ENCODE peak calls at places on chromosomes 1 and 21, in seven cellular contexts. One of them, this sample, is unnamed. For H3K9me3, the result is how much of the 10 kb centered on the place peaks cover.

GRCh38 chr1:67834246-67834877 is 1.1 kb upstream of the GNG12 start:
- DNase-seq in OCI-LY7: no peak
- DNase-seq in lower lobe of right lung: no peak
- DNase-seq in K562: no peak
- DNase-seq in mammary epithelial cell: peak
- DNase-seq in adrenal gland: no peak
- DNase-seq in upper lobe of right lung: no peak
- DNase-seq in this sample: no peak

GRCh38 chr1:97353094-97353493 is 567.7 kb downstream of the DPYD start:
- DNase-seq in OCI-LY7: no peak
- DNase-seq in lower lobe of right lung: no peak
- DNase-seq in K562: no peak
- DNase-seq in mammary epithelial cell: no peak
- DNase-seq in adrenal gland: no peak
- DNase-seq in upper lobe of right lung: no peak
- DNase-seq in this sample: no peak

GRCh38 chr1:231194843-231195516 is 33.1 kb downstream of the TRIM67 start:
- DNase-seq in OCI-LY7: no peak
- DNase-seq in lower lobe of right lung: no peak
- DNase-seq in K562: no peak
- DNase-seq in mammary epithelial cell: no peak
- DNase-seq in adrenal gland: no peak
- DNase-seq in upper lobe of right lung: no peak
- DNase-seq in this sample: no peak

GRCh38 chr1:3060112-3060511 is 8.9 kb upstream of the PRDM16 start:
- DNase-seq in OCI-LY7: no peak
- DNase-seq in lower lobe of right lung: no peak
- DNase-seq in K562: no peak
- DNase-seq in mammary epithelial cell: no peak
- DNase-seq in adrenal gland: peak
- DNase-seq in upper lobe of right lung: peak
- DNase-seq in this sample: peak

GRCh38 chr1:150876111-150876434 is 326 bp downstream of the ARNT start:
- DNase-seq in OCI-LY7: no peak
- DNase-seq in lower lobe of right lung: no peak
- DNase-seq in K562: no peak
- DNase-seq in mammary epithelial cell: peak
- DNase-seq in adrenal gland: no peak
- DNase-seq in upper lobe of right lung: no peak
- DNase-seq in this sample: no peak

GRCh38 chr1:89708727-89709375 is 75.9 kb downstream of the LRRC8C start:
- DNase-seq in OCI-LY7: no peak
- DNase-seq in lower lobe of right lung: no peak
- DNase-seq in K562: no peak
- DNase-seq in mammary epithelial cell: no peak
- DNase-seq in adrenal gland: no peak
- DNase-seq in upper lobe of right lung: no peak
- DNase-seq in this sample: no peak

GRCh38 chr1:231639819-231640218 is 13.2 kb downstream of the DISC1 start:
- DNase-seq in OCI-LY7: no peak
- DNase-seq in lower lobe of right lung: no peak
- DNase-seq in K562: no peak
- DNase-seq in mammary epithelial cell: no peak
- DNase-seq in adrenal gland: no peak
- DNase-seq in upper lobe of right lung: no peak
- DNase-seq in this sample: no peak

GRCh38 chr1:203186091-203186445 is 436 bp downstream of the CHI3L1 start:
- DNase-seq in OCI-LY7: no peak
- DNase-seq in lower lobe of right lung: no peak
- DNase-seq in K562: no peak
- DNase-seq in mammary epithelial cell: no peak
- DNase-seq in adrenal gland: no peak
- DNase-seq in upper lobe of right lung: peak
- DNase-seq in this sample: no peak

GRCh38 chr1:209030454-209031167 is 552.9 kb upstream of the CAMK1G start:
- DNase-seq in OCI-LY7: no peak
- DNase-seq in lower lobe of right lung: peak
- DNase-seq in K562: no peak
- DNase-seq in mammary epithelial cell: no peak
- DNase-seq in adrenal gland: no peak
- DNase-seq in upper lobe of right lung: no peak
- DNase-seq in this sample: no peak

GRCh38 chr1:32606565-32606964 is 43.8 kb downstream of the ZBTB8OS start:
- DNase-seq in OCI-LY7: no peak
- DNase-seq in lower lobe of right lung: no peak
- DNase-seq in K562: no peak
- DNase-seq in mammary epithelial cell: no peak
- DNase-seq in adrenal gland: no peak
- DNase-seq in upper lobe of right lung: no peak
- DNase-seq in this sample: no peak

GRCh38 chr1:26126321-26127084 is 14.9 kb downstream of the PDIK1L start:
- DNase-seq in OCI-LY7: peak
- DNase-seq in lower lobe of right lung: no peak
- DNase-seq in K562: peak
- DNase-seq in mammary epithelial cell: peak
- DNase-seq in adrenal gland: peak
- DNase-seq in upper lobe of right lung: no peak
- DNase-seq in this sample: no peak

GRCh38 chr1:82318265-82318664 is 517.5 kb downstream of the ADGRL2 start:
- DNase-seq in OCI-LY7: no peak
- DNase-seq in lower lobe of right lung: no peak
- DNase-seq in K562: no peak
- DNase-seq in mammary epithelial cell: peak
- DNase-seq in adrenal gland: no peak
- DNase-seq in upper lobe of right lung: no peak
- DNase-seq in this sample: no peak

GRCh38 chr1:62800274-62800673 is 16.3 kb downstream of the ATG4C start:
- DNase-seq in OCI-LY7: peak
- DNase-seq in lower lobe of right lung: no peak
- DNase-seq in K562: no peak
- DNase-seq in mammary epithelial cell: no peak
- DNase-seq in adrenal gland: no peak
- DNase-seq in upper lobe of right lung: no peak
- DNase-seq in this sample: no peak

GRCh38 chr1:116408193-116408592 is 35.1 kb downstream of the ATP1A1 start:
- DNase-seq in OCI-LY7: no peak
- DNase-seq in lower lobe of right lung: no peak
- DNase-seq in K562: no peak
- DNase-seq in mammary epithelial cell: no peak
- DNase-seq in adrenal gland: no peak
- DNase-seq in upper lobe of right lung: no peak
- DNase-seq in this sample: no peak

GRCh38 chr1:214603819-214604252 is 841 bp downstream of the CENPF start:
- DNase-seq in OCI-LY7: peak
- DNase-seq in lower lobe of right lung: no peak
- DNase-seq in K562: peak
- DNase-seq in mammary epithelial cell: no peak
- DNase-seq in adrenal gland: no peak
- DNase-seq in upper lobe of right lung: no peak
- DNase-seq in this sample: no peak

GRCh38 chr1:232280910-232281309 is 349.0 kb downstream of the SIPA1L2 start:
- DNase-seq in OCI-LY7: no peak
- DNase-seq in lower lobe of right lung: no peak
- DNase-seq in K562: no peak
- DNase-seq in mammary epithelial cell: no peak
- DNase-seq in adrenal gland: no peak
- DNase-seq in upper lobe of right lung: no peak
- DNase-seq in this sample: no peak

GRCh38 chr21:29187939-29188338 is 57.5 kb downstream of the MAP3K7CL start:
- DNase-seq in OCI-LY7: no peak
- DNase-seq in lower lobe of right lung: no peak
- DNase-seq in K562: no peak
- DNase-seq in mammary epithelial cell: peak
- DNase-seq in adrenal gland: peak
- DNase-seq in upper lobe of right lung: no peak
- DNase-seq in this sample: no peak

GRCh38 chr1:55816456-55816794 is 601.3 kb upstream of the USP24 start:
- DNase-seq in OCI-LY7: no peak
- DNase-seq in lower lobe of right lung: no peak
- DNase-seq in K562: no peak
- DNase-seq in mammary epithelial cell: peak
- DNase-seq in adrenal gland: peak
- DNase-seq in upper lobe of right lung: no peak
- DNase-seq in this sample: no peak

DNA sequence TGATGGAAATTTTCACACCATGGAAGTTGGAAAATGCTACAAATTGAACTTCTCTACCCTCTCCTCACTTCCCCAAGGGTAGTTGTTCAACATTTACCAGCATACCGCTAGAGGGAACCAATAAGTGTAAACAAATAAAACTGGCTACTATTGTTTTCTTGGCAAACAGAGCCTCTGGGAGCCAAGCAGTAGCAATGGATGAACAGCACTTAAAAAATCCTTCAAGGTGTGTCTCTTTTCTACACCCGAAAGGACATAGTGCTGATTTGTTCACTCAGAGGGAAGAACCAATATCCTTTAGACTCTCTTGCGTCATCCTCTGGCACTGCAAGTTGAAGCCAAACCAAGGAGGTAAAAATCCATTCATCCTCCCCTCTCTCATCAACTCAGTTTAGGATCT is 161.5 kb downstream of the TBX15 start:
- DNase-seq in OCI-LY7: no peak
- DNase-seq in lower lobe of right lung: no peak
- DNase-seq in K562: no peak
- DNase-seq in mammary epithelial cell: peak
- DNase-seq in adrenal gland: no peak
- DNase-seq in upper lobe of right lung: no peak
- DNase-seq in this sample: no peak
- TF ChIP-seq CTCF in OCI-LY7: peak
- TF ChIP-seq CTCF in lower lobe of right lung: no peak
- TF ChIP-seq CTCF in K562: no peak
- TF ChIP-seq CTCF in mammary epithelial cell: no peak
- TF ChIP-seq CTCF in adrenal gland: no peak
- TF ChIP-seq CTCF in upper lobe of right lung: no peak
- TF ChIP-seq CTCF in this sample: no peak

DNA sequence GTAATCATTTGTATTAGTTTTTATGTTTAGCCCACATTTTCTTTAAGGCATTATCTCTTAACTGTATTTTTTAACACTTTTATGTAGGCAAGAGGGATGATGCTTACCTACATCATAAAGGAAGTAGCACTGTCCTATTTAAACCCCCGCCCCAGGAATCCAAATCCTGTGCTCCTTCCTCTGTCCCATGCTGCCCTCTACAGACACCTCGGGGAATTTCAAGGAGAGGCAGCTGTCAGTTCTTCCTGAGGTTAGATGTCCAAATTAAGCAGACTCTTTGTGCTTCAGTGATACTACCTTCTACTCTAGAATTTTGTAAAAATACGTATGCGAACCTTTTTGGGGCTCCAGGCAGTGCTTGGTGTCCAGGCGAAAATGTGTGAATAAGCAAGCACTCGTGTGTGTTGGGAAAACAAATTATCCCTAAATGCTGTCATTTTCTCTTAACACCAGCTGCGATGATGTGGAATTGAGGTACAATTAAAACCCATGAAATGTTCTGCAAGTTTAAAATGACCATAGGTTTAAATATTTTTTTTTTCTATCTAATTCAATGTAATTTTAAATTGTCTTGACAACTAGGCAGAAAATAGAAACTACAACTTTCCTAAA is 19.2 kb downstream of the CRCT1 start:
- DNase-seq in OCI-LY7: peak
- DNase-seq in lower lobe of right lung: no peak
- DNase-seq in K562: peak
- DNase-seq in mammary epithelial cell: peak
- DNase-seq in adrenal gland: no peak
- DNase-seq in upper lobe of right lung: no peak
- DNase-seq in this sample: no peak
- H3K9me3 ChIP-seq in OCI-LY7: under half
- H3K9me3 ChIP-seq in lower lobe of right lung: under half
- H3K9me3 ChIP-seq in K562: under half
- H3K9me3 ChIP-seq in mammary epithelial cell: under half
- H3K9me3 ChIP-seq in adrenal gland: under half
- H3K9me3 ChIP-seq in upper lobe of right lung: under half
- H3K9me3 ChIP-seq in this sample: under half

GRCh38 chr21:44011123-44011773 is 861 bp upstream of the TRAPPC10 start:
- DNase-seq in OCI-LY7: no peak
- DNase-seq in lower lobe of right lung: no peak
- DNase-seq in K562: no peak
- DNase-seq in mammary epithelial cell: no peak
- DNase-seq in adrenal gland: no peak
- DNase-seq in upper lobe of right lung: no peak
- DNase-seq in this sample: no peak

GRCh38 chr21:44010429-44010828 is 1.7 kb upstream of the TRAPPC10 start:
- DNase-seq in OCI-LY7: no peak
- DNase-seq in lower lobe of right lung: no peak
- DNase-seq in K562: no peak
- DNase-seq in mammary epithelial cell: no peak
- DNase-seq in adrenal gland: no peak
- DNase-seq in upper lobe of right lung: no peak
- DNase-seq in this sample: no peak

GRCh38 chr21:44012474-44013379 is 618 bp downstream of the TRAPPC10 start:
- DNase-seq in OCI-LY7: peak
- DNase-seq in lower lobe of right lung: peak
- DNase-seq in K562: peak
- DNase-seq in mammary epithelial cell: peak
- DNase-seq in adrenal gland: peak
- DNase-seq in upper lobe of right lung: peak
- DNase-seq in this sample: peak

GRCh38 chr21:44011774-44012473 is at the start of gene TRAPPC10:
- DNase-seq in OCI-LY7: peak
- DNase-seq in lower lobe of right lung: peak
- DNase-seq in K562: peak
- DNase-seq in mammary epithelial cell: peak
- DNase-seq in adrenal gland: peak
- DNase-seq in upper lobe of right lung: peak
- DNase-seq in this sample: peak

DNA sequence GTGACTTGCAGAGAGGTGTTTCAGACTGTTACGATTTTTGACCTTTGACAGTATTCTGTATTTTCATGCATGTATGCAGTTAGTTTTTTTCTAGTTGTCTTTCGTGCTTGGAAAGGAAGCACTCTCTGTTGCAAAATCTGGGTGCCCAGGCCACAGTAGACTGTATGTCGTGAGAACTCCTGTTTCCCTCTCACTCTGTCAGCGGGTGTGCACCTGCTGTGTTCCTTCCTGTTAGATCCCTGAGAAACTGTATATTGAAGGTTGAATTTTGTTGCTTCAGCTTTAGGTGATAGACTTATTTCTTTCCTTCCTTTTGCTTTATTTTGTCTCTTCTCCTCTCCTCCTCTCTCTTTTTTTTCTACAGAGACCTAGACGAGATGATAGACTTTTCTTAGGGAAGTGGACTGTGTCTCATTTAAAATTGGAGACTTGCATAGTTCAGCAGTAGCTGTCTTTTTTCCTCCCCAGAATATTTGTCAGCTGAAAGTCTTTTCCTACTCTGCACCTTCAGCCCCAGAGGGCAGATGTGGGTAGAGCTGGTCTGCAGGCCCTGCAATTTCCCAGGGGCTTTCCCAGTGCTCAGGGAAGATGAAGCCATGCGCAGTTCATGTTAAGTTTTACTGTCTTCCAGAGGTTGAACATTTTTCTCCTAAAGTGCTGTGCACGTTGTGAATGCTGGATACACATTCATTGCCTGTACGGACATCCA is 1.4 kb downstream of the TRAPPC10 start:
- DNase-seq in OCI-LY7: peak
- DNase-seq in lower lobe of right lung: no peak
- DNase-seq in K562: peak
- DNase-seq in mammary epithelial cell: peak
- DNase-seq in adrenal gland: no peak
- DNase-seq in upper lobe of right lung: no peak
- DNase-seq in this sample: no peak
- TF ChIP-seq CTCF in OCI-LY7: no peak
- TF ChIP-seq CTCF in lower lobe of right lung: no peak
- TF ChIP-seq CTCF in K562: peak
- TF ChIP-seq CTCF in mammary epithelial cell: no peak
- TF ChIP-seq CTCF in adrenal gland: no peak
- TF ChIP-seq CTCF in upper lobe of right lung: no peak
- TF ChIP-seq CTCF in this sample: no peak

GRCh38 chr1:152408664-152409063 is 5.4 kb downstream of the CRNN start:
- DNase-seq in OCI-LY7: no peak
- DNase-seq in lower lobe of right lung: no peak
- DNase-seq in K562: no peak
- DNase-seq in mammary epithelial cell: no peak
- DNase-seq in adrenal gland: no peak
- DNase-seq in upper lobe of right lung: no peak
- DNase-seq in this sample: no peak
- H3K9me3 ChIP-seq in OCI-LY7: under half
- H3K9me3 ChIP-seq in lower lobe of right lung: under half
- H3K9me3 ChIP-seq in K562: under half
- H3K9me3 ChIP-seq in mammary epithelial cell: under half
- H3K9me3 ChIP-seq in adrenal gland: under half
- H3K9me3 ChIP-seq in upper lobe of right lung: under half
- H3K9me3 ChIP-seq in this sample: under half